ENCODE peak calls at places on chromosomes 16 and 17, in eight cellular contexts. G, Z, X, S, O, N, C and P are unnamed samples.

GRCh38 chr17:962166-962565 is 17.4 kb downstream of the NXN start:
- DNase-seq in G (no peak), Z (no peak), X (no peak), N (no peak), S (no peak), C (no peak), O (no peak), P (no peak)

GRCh38 chr17:2028234-2028614 is 1.7 kb upstream of the DPH1 start:
- DNase-seq in C (no peak), X (no peak), G (no peak), N (no peak), O (no peak), S (no peak), Z (no peak), P (no peak)

GRCh38 chr17:48439473-48439872 is 9.5 kb upstream of the SKAP1 start:
- DNase-seq in Z (no peak), X (no peak), C (no peak), S (no peak), O (no peak), N (no peak), G (no peak), P (no peak)

GRCh38 chr17:41666336-41666680 is 22.4 kb upstream of the EIF1 start:
- DNase-seq in C (no peak), N (peak; percentile 75), Z (no peak), X (peak; percentile 66), G (peak; percentile 47), S (peak; percentile 42), O (peak; percentile 58), P (peak; percentile 67)

GRCh38 chr17:17568772-17569195 is 22.7 kb downstream of the PEMT start:
- DNase-seq in N (peak; percentile 81), C (no peak), S (peak; percentile 27), O (peak; percentile 31), G (peak; percentile 11), X (peak; percentile 29), Z (peak; percentile 99), P (peak; percentile 86)

GRCh38 chr17:7574176-7574953 is 5.1 kb upstream of the CD68 start:
- DNase-seq in N (peak; percentile 17), Z (no peak), S (no peak), C (no peak), G (no peak), O (peak; percentile 16), X (no peak), P (no peak)

GRCh38 chr17:66975614-66976378 is 11.3 kb downstream of the CACNG4 start:
- DNase-seq in Z (no peak), N (no peak), S (no peak), X (no peak), O (no peak), C (no peak), G (no peak), P (peak; percentile 77)

GRCh38 chr17:49365667-49366066 is 3.6 kb upstream of the ZNF652 start:
- DNase-seq in S (no peak), N (peak; percentile 30), Z (no peak), O (peak; percentile 13), G (no peak), C (no peak), X (no peak), P (peak; percentile 31)

GRCh38 chr16:29312835-29313558 is 93.5 kb downstream of the NPIPB11 start:
- DNase-seq in O (peak; percentile 24), X (no peak), C (no peak), S (no peak), Z (no peak), G (no peak), N (no peak), P (no peak)

GRCh38 chr16:58265480-58266052 is 29.3 kb downstream of the PRSS54 start:
- DNase-seq in G (no peak), N (no peak), S (no peak), X (no peak), O (no peak), Z (no peak), C (no peak), P (no peak)

GRCh38 chr17:50478391-50479361 is at the start of gene RSAD1:
- DNase-seq in Z (peak; percentile 94), X (peak; percentile 86), G (peak; percentile 68), S (peak; percentile 83), N (peak; percentile 96), O (peak; percentile 84), C (peak; percentile 56), P (peak; percentile 96)

GRCh38 chr17:13786000-13786598 is 184.4 kb upstream of the HS3ST3A1 start:
- DNase-seq in X (no peak), O (peak; percentile 88), N (no peak), Z (no peak), S (no peak), C (no peak), G (no peak), P (no peak)

GRCh38 chr16:81263470-81264200 is 25.1 kb downstream of the BCO1 start:
- DNase-seq in O (no peak), X (no peak), G (no peak), N (no peak), C (no peak), Z (no peak), S (no peak), P (no peak)
- TF ChIP-seq CTCF in O (no peak), X (no peak), G (no peak), N (peak; percentile 5), C (peak; percentile 25), Z (no peak), S (no peak), P (no peak)

GRCh38 chr16:55494994-55495421 is 13.9 kb upstream of the LPCAT2 start:
- DNase-seq in Z (no peak), G (no peak), C (no peak), S (no peak), O (peak; percentile 91), N (peak; percentile 81), X (no peak), P (peak; percentile 24)
- TF ChIP-seq CTCF in Z (no peak), G (no peak), C (peak; percentile 43), S (no peak), O (peak; percentile 47), N (peak; percentile 53), X (no peak), P (no peak)

GRCh38 chr16:15466131-15466530 is 31.7 kb downstream of the BMERB1 start:
- DNase-seq in X (no peak), C (no peak), N (no peak), S (no peak), G (no peak), O (no peak), Z (no peak), P (no peak)

GRCh38 chr16:15461376-15461775 is 27.0 kb downstream of the BMERB1 start:
- DNase-seq in O (peak; percentile 18), G (no peak), N (no peak), X (no peak), S (no peak), C (no peak), Z (no peak), P (no peak)

GRCh38 chr16:15464401-15465186 is 30.2 kb downstream of the BMERB1 start:
- DNase-seq in S (no peak), N (no peak), C (no peak), Z (no peak), O (no peak), G (no peak), X (no peak), P (no peak)

DNA sequence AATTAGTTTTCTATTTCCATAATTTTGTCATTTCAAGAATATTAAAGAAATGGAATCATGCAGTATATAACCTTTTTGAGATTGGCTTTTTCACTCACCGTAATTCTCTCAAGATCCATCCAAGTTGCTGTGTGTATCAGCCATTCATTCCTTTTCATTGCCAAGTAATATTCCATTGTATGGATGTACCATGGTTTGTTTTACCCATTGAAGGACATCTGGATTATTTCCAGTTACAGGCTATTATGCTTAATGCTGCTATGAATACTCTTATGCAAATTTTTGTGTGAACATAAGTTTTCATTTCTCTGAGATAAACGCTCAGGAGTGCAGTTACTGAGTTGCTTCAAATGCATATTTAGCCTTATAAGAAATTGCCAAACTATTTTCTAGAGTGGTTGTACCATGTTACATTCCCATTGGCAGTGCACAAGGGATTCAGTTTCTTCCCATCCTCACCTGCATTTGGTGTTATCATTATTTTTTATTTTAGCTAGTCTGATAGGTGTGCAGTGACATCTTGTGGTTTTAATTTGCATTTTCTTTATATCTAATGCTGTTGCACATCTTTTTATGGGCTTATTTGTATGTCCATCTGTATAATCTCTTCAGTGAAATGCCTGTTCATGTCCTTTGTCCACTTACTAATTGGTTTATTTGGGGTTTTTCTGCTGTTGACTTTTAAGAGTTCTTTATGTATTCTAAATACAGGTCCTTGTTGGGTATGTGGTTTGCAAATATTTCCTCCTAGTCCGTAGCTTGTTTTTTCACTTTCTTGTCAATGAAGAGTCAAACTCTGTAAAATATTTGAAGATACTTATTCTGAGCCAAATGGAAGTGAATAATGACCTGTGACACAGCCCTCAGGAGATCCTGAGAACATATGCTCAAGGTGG is 32.7 kb downstream of the BMERB1 start:
- DNase-seq in N (no peak), O (no peak), C (no peak), G (no peak), X (no peak), S (no peak), Z (no peak), P (no peak)
- TF ChIP-seq CTCF in N (peak; percentile 33), O (peak; percentile 5), C (peak; percentile 14), G (no peak), X (no peak), S (no peak), Z (peak; percentile 21), P (peak; percentile 50)

GRCh38 chr17:80424878-80425765 is 10.2 kb downstream of the ENDOV start:
- DNase-seq in O (no peak), G (no peak), X (no peak), N (no peak), S (no peak), Z (peak; percentile 53), C (no peak), P (no peak)
- TF ChIP-seq CTCF in O (no peak), G (no peak), X (no peak), N (no peak), S (no peak), Z (no peak), C (peak; percentile 1), P (no peak)

DNA sequence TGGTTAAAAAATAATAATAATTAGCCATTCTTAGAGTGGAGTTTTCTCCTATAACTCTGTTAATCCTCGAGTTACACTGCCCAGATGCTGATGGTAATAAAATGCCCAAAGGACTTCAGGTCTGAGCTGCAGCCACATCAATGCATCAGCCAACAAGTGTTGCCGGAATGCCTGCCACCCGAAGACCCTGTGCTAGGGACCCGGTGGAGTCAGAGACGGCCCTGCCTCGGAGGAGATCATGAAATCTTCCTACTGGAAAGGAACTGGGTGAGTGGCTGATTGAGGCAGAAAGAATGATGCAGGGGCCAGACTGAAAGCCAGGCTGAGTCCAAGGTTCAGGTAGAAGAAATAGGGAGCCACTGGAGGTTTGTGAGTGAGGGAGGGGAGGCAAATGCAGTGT is 100.2 kb downstream of the ZNF423 start:
- DNase-seq in X (no peak), N (no peak), Z (no peak), G (no peak), S (no peak), O (no peak), C (no peak), P (no peak)
- TF ChIP-seq CTCF in X (no peak), N (no peak), Z (no peak), G (no peak), S (no peak), O (no peak), C (no peak), P (no peak)